ENCODE peak calls at places on chromosome 15, in four cellular contexts. One of them, this sample, is unnamed.

GRCh38 chr15:92960996-92961681 is 61.0 kb downstream of the CHD2 start:
- DNase-seq in HL-60: no peak
- DNase-seq in right atrium auricular region: no peak
- DNase-seq in OCI-LY7: no peak
- DNase-seq in this sample: no peak

GRCh38 chr15:43932907-43933306 is 106.1 kb downstream of the WDR76 start:
- DNase-seq in HL-60: no peak
- DNase-seq in right atrium auricular region: no peak
- DNase-seq in OCI-LY7: no peak
- DNase-seq in this sample: no peak

GRCh38 chr15:99450896-99451358 is 114.9 kb upstream of the MEF2A start:
- DNase-seq in HL-60: peak; percentile 30
- DNase-seq in right atrium auricular region: peak; percentile 90
- DNase-seq in OCI-LY7: no peak
- DNase-seq in this sample: peak; percentile 61

GRCh38 chr15:41798607-41799487 is 24.6 kb downstream of the MAPKBP1 start:
- DNase-seq in HL-60: no peak
- DNase-seq in right atrium auricular region: no peak
- DNase-seq in OCI-LY7: no peak
- DNase-seq in this sample: peak; percentile 31

GRCh38 chr15:60520825-60521368 is 42.0 kb upstream of the ICE2 start:
- DNase-seq in HL-60: peak; percentile 67
- DNase-seq in right atrium auricular region: peak; percentile 77
- DNase-seq in OCI-LY7: peak; percentile 73
- DNase-seq in this sample: peak; percentile 88

GRCh38 chr15:93026359-93026758 is 62.7 kb downstream of the RGMA start:
- DNase-seq in HL-60: peak; percentile 33
- DNase-seq in right atrium auricular region: peak; percentile 58
- DNase-seq in OCI-LY7: no peak
- DNase-seq in this sample: no peak

GRCh38 chr15:75158402-75158801 is 43.3 kb upstream of the C15orf39 start:
- DNase-seq in HL-60: no peak
- DNase-seq in right atrium auricular region: no peak
- DNase-seq in OCI-LY7: no peak
- DNase-seq in this sample: no peak

GRCh38 chr15:70160803-70161565 is 63.3 kb upstream of the TLE3 start:
- DNase-seq in HL-60: no peak
- DNase-seq in right atrium auricular region: no peak
- DNase-seq in OCI-LY7: no peak
- DNase-seq in this sample: no peak

GRCh38 chr15:77548608-77549551 is 83.8 kb downstream of the LINGO1 start:
- DNase-seq in HL-60: peak; percentile 27
- DNase-seq in right atrium auricular region: no peak
- DNase-seq in OCI-LY7: no peak
- DNase-seq in this sample: no peak
- TF ChIP-seq CTCF in HL-60: no peak
- TF ChIP-seq CTCF in right atrium auricular region: no peak
- TF ChIP-seq CTCF in OCI-LY7: peak; percentile 41
- TF ChIP-seq CTCF in this sample: no peak

GRCh38 chr15:52567886-52568568 is 803 bp downstream of the ARPP19 start:
- DNase-seq in HL-60: no peak
- DNase-seq in right atrium auricular region: no peak
- DNase-seq in OCI-LY7: peak; percentile 47
- DNase-seq in this sample: peak; percentile 51

GRCh38 chr15:52568569-52569243 is at the start of gene ARPP19:
- DNase-seq in HL-60: peak; percentile 96
- DNase-seq in right atrium auricular region: peak; percentile 89
- DNase-seq in OCI-LY7: peak; percentile 90
- DNase-seq in this sample: peak; percentile 95

GRCh38 chr15:52563499-52564060 is 5.2 kb downstream of the ARPP19 start:
- DNase-seq in HL-60: no peak
- DNase-seq in right atrium auricular region: no peak
- DNase-seq in OCI-LY7: no peak
- DNase-seq in this sample: no peak

GRCh38 chr15:52569244-52569585 is 385 bp upstream of the ARPP19 start:
- DNase-seq in HL-60: no peak
- DNase-seq in right atrium auricular region: no peak
- DNase-seq in OCI-LY7: no peak
- DNase-seq in this sample: no peak

GRCh38 chr15:52566889-52567288 is 1.9 kb downstream of the ARPP19 start:
- DNase-seq in HL-60: no peak
- DNase-seq in right atrium auricular region: no peak
- DNase-seq in OCI-LY7: peak; percentile 18
- DNase-seq in this sample: peak; percentile 33
- H3K4me3 ChIP-seq in HL-60: peak overlapping the region; percentile 77
- H3K4me3 ChIP-seq in right atrium auricular region: peak overlapping the region; percentile 67
- H3K4me3 ChIP-seq in OCI-LY7: peak overlapping the region; percentile 85
- H3K4me3 ChIP-seq in this sample: peak overlapping the region; percentile 81

GRCh38 chr15:89652131-89652530 is 3.1 kb downstream of the KIF7 start:
- DNase-seq in HL-60: no peak
- DNase-seq in right atrium auricular region: no peak
- DNase-seq in OCI-LY7: no peak
- DNase-seq in this sample: no peak
- TF ChIP-seq CTCF in HL-60: no peak
- TF ChIP-seq CTCF in right atrium auricular region: no peak
- TF ChIP-seq CTCF in OCI-LY7: no peak
- TF ChIP-seq CTCF in this sample: no peak

GRCh38 chr15:34223904-34224596 is 766 bp upstream of the EMC4 start:
- DNase-seq in HL-60: peak; percentile 25
- DNase-seq in right atrium auricular region: no peak
- DNase-seq in OCI-LY7: peak; percentile 7
- DNase-seq in this sample: peak; percentile 20
- H3K4me3 ChIP-seq in HL-60: peak overlapping the region; percentile 87
- H3K4me3 ChIP-seq in right atrium auricular region: peak overlapping the region; percentile 81
- H3K4me3 ChIP-seq in OCI-LY7: peak overlapping the region; percentile 99
- H3K4me3 ChIP-seq in this sample: peak overlapping the region; percentile 90

This sample was measured in GM12865.